ENCODE peak calls at places on chromosome 5, in five cellular contexts. O is SK-N-SH, T is GM12878, M is HepG2, N is H1. F is an unnamed sample.

GRCh38 chr5:5436206-5436765 is 13.8 kb downstream of the ICE1 start:
- DNase-seq in O (no peak), T (no peak), M (no peak), N (no peak), F (no peak)

GRCh38 chr5:135429326-135429725 is 17.8 kb downstream of the DCANP1 start:
- DNase-seq in O (no peak), T (no peak), M (peak; percentile 31), N (peak; percentile 14), F (no peak)

GRCh38 chr5:19531374-19531952 is 456.5 kb downstream of the CDH18 start:
- DNase-seq in O (no peak), T (no peak), M (no peak), N (no peak), F (no peak)

GRCh38 chr5:134242146-134242545 is 16.3 kb upstream of the PPP2CA start:
- DNase-seq in O (no peak), T (no peak), M (peak; percentile 67), N (no peak), F (no peak)

GRCh38 chr5:132264546-132265335 is 7.2 kb downstream of the PDLIM4 start:
- DNase-seq in O (no peak), T (no peak), M (no peak), N (peak; percentile 29), F (no peak)

GRCh38 chr5:18483386-18483785 is 849.1 kb downstream of the TAF11L14 start:
- DNase-seq in O (no peak), T (no peak), M (no peak), N (no peak), F (no peak)

GRCh38 chr5:1724822-1725602 is 74.6 kb downstream of the MRPL36 start:
- DNase-seq in O (no peak), T (no peak), M (no peak), N (peak; percentile 73), F (no peak)

GRCh38 chr5:32767948-32768427 is 56.9 kb downstream of the NPR3 start:
- DNase-seq in O (no peak), T (no peak), M (peak; percentile 80), N (no peak), F (no peak)

GRCh38 chr5:39356263-39356662 is 8.0 kb downstream of the C9 start:
- DNase-seq in O (no peak), T (no peak), M (no peak), N (no peak), F (no peak)

GRCh38 chr5:73437126-73438047 is 11.2 kb downstream of the FOXD1 start:
- DNase-seq in O (peak; percentile 69), T (no peak), M (no peak), N (peak; percentile 85), F (no peak)

GRCh38 chr5:24642022-24642421 is 2.8 kb downstream of the CDH10 start:
- DNase-seq in O (peak; percentile 0), T (no peak), M (peak; percentile 16), N (no peak), F (no peak)

GRCh38 chr5:137688248-137688840 is 47.5 kb downstream of the KLHL3 start:
- DNase-seq in O (no peak), T (no peak), M (no peak), N (no peak), F (no peak)

GRCh38 chr5:14838396-14839319 is 32.9 kb downstream of the ANKH start:
- DNase-seq in O (no peak), T (no peak), M (no peak), N (peak; percentile 51), F (no peak)

GRCh38 chr5:8184455-8185063 is 315.6 kb downstream of the MTRR start:
- DNase-seq in O (peak; percentile 51), T (no peak), M (peak; percentile 20), N (peak; percentile 88), F (peak; percentile 41)

GRCh38 chr5:32309766-32310165 is 3.0 kb downstream of the MTMR12 start:
- DNase-seq in O (no peak), T (no peak), M (no peak), N (no peak), F (no peak)

GRCh38 chr5:40784916-40785315 is 13.3 kb downstream of the PRKAA1 start:
- DNase-seq in O (no peak), T (no peak), M (no peak), N (no peak), F (no peak)

GRCh38 chr5:178590141-178590923 is at the start of gene COL23A1:
- DNase-seq in O (peak; percentile 90), T (no peak), M (no peak), N (peak; percentile 83), F (peak; percentile 54)

GRCh38 chr5:53360811-53361210 is 119.6 kb upstream of the FST start:
- DNase-seq in O (no peak), T (no peak), M (no peak), N (no peak), F (no peak)

GRCh38 chr5:53422539-53422938 is 57.9 kb upstream of the FST start:
- DNase-seq in O (no peak), T (no peak), M (no peak), N (no peak), F (no peak)

GRCh38 chr5:979100-979817 is 29.3 kb upstream of the NKD2 start:
- DNase-seq in O (no peak), T (no peak), M (no peak), N (no peak), F (no peak)

GRCh38 chr5:163534476-163535172 is 29.2 kb downstream of the MAT2B start:
- DNase-seq in O (no peak), T (no peak), M (no peak), N (no peak), F (no peak)

GRCh38 chr5:156094001-156094400 is 233.0 kb upstream of the SGCD start:
- DNase-seq in O (no peak), T (no peak), M (no peak), N (no peak), F (no peak)

GRCh38 chr5:55857247-55857640 is 6.1 kb downstream of the IL31RA start:
- DNase-seq in O (no peak), T (no peak), M (no peak), N (no peak), F (no peak)

GRCh38 chr5:372911-373709 is 51.6 kb downstream of the AHRR start:
- DNase-seq in O (no peak), T (no peak), M (no peak), N (peak; percentile 60), F (peak; percentile 85)

GRCh38 chr5:54259090-54259489 is 51.3 kb downstream of the ARL15 start:
- DNase-seq in O (no peak), T (no peak), M (no peak), N (no peak), F (no peak)

GRCh38 chr5:108196276-108196675 is 185.6 kb downstream of the FBXL17 start:
- DNase-seq in O (no peak), T (no peak), M (no peak), N (no peak), F (no peak)

GRCh38 chr5:96821260-96821916 is 13.6 kb upstream of the ERAP1 start:
- DNase-seq in O (no peak), T (no peak), M (no peak), N (no peak), F (no peak)

GRCh38 chr5:16737173-16737572 is 120.4 kb upstream of the RETREG1 start:
- DNase-seq in O (no peak), T (no peak), M (peak; percentile 13), N (no peak), F (no peak)

GRCh38 chr5:131068893-131069643 is 96.0 kb downstream of the HINT1 start:
- DNase-seq in O (no peak), T (peak; percentile 39), M (no peak), N (no peak), F (no peak)

GRCh38 chr5:151469992-151470391 is 22.6 kb downstream of the SLC36A1 start:
- DNase-seq in O (no peak), T (no peak), M (no peak), N (no peak), F (no peak)

GRCh38 chr5:84393969-84394368 is 9.3 kb upstream of the EDIL3 start:
- DNase-seq in O (no peak), T (no peak), M (no peak), N (no peak), F (no peak)

GRCh38 chr5:160506006-160507004 is 84.7 kb downstream of the PTTG1 start:
- DNase-seq in O (peak; percentile 23), T (no peak), M (no peak), N (peak; percentile 53), F (no peak)
- TF ChIP-seq GABPA in O (no peak), T (no peak), M (no peak), N (no peak), F (no peak)

GRCh38 chr5:51960617-51961115 is 577.4 kb downstream of the ISL1 start:
- DNase-seq in O (peak; percentile 12), T (no peak), M (no peak), N (no peak), F (no peak)
- TF ChIP-seq CTCF in O (peak; percentile 86), T (no peak), M (peak; percentile 44), N (peak; percentile 51), F (no peak)

DNA sequence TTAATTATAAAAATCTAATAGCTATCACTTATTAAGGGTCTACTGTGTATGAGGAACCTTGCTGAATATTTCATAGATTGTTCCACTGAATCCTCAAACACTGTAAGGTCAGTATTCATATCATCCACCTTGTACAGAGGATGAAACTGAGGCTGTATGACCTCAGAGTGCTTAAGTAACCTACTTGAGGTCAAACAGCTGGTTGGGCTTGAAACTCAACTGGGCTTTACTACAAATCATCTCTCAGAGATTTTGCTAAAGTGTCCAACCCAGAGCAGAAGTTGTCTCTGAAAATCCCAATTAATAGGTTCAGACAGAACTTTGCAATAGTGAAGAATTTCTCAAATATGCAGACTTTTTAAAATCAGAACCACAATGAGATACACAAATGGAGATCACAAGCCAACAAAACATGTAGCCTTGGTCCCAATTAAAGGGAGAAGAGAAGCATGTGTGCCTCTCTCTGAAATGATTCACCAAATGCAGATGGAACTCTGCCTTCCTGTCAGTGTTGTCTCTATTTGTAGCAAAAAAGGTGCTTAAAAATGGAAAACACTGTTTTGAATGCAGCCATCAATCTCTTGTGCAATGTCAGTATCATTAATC is 131.4 kb downstream of the FAM114A2 start:
- DNase-seq in O (no peak), T (no peak), M (no peak), N (no peak), F (no peak)
- TF ChIP-seq GABPA in O (no peak), T (no peak), M (no peak), N (no peak), F (no peak)

GRCh38 chr5:143340891-143341685 is 62.4 kb downstream of the NR3C1 start:
- DNase-seq in O (no peak), T (no peak), M (no peak), N (no peak), F (no peak)
- TF ChIP-seq CTCF in O (no peak), T (no peak), M (no peak), N (no peak), F (no peak)

GRCh38 chr5:111226556-111226955 is 2.4 kb downstream of the CAMK4 start:
- DNase-seq in O (no peak), T (no peak), M (no peak), N (no peak), F (no peak)

GRCh38 chr5:111225926-111226325 is 1.7 kb downstream of the CAMK4 start:
- DNase-seq in O (peak; percentile 16), T (no peak), M (no peak), N (no peak), F (no peak)

GRCh38 chr5:111229126-111229525 is 4.9 kb downstream of the CAMK4 start:
- DNase-seq in O (no peak), T (no peak), M (no peak), N (no peak), F (no peak)

GRCh38 chr5:111227226-111227782 is 3.1 kb downstream of the CAMK4 start:
- DNase-seq in O (no peak), T (no peak), M (no peak), N (no peak), F (no peak)

GRCh38 chr5:111227805-111228204 is 3.6 kb downstream of the CAMK4 start:
- DNase-seq in O (peak; percentile 37), T (no peak), M (no peak), N (no peak), F (no peak)
- TF ChIP-seq GABPA in O (no peak), T (no peak), M (no peak), N (no peak), F (no peak)

F was measured in HL-60.